ENCODE peak calls at places on chromosomes 1 and 21, in ten cellular contexts. L is BE2C; M is Ammon's horn; F is cerebellum; K is LNCaP clone FGC; O is NCI-H446; V is anterior cingulate cortex; W is amniotic stem cell; G is progenitor cell of endocrine pancreas; S is activated CD4-positive, alpha-beta memory T cell treated with anti-CD3 and anti-CD28 coated beads, Interleukin-2, amount 10 ng/mL, durations not matched to agents 7 days and 5 days. R is an unnamed sample.

GRCh38 chr1:248786106-248786665 is 30.6 kb upstream of the LYPD8 start:
- DNase-seq in L (no peak), M (no peak), F (no peak), K (no peak), O (no peak), V (no peak), W (no peak), G (no peak), S (no peak), R (no peak)

GRCh38 chr1:203273869-203274602 is 31.3 kb upstream of the BTG2 start:
- DNase-seq in L (no peak), M (peak; percentile 79), F (no peak), K (no peak), O (no peak), V (peak; percentile 53), W (no peak), G (no peak), S (no peak), R (no peak)

GRCh38 chr1:230251644-230252191 is 174.4 kb downstream of the PGBD5 start:
- DNase-seq in L (no peak), M (no peak), F (no peak), K (no peak), O (no peak), V (no peak), W (no peak), G (no peak), S (no peak), R (no peak)

GRCh38 chr21:44647222-44647552 is 973 bp downstream of the KRTAP10-11 start:
- DNase-seq in L (no peak), M (no peak), F (no peak), K (no peak), O (no peak), V (no peak), W (no peak), G (no peak), S (no peak), R (no peak)

GRCh38 chr1:243798726-243799125 is 51.3 kb downstream of the AKT3 start:
- DNase-seq in L (no peak), M (no peak), F (no peak), K (no peak), O (no peak), V (no peak), W (peak; percentile 47), G (no peak), S (no peak), R (no peak)

GRCh38 chr1:87202922-87203655 is 125.6 kb upstream of the LMO4 start:
- DNase-seq in L (no peak), M (no peak), F (no peak), K (no peak), O (no peak), V (no peak), W (no peak), G (no peak), S (no peak), R (no peak)

GRCh38 chr1:92736395-92736794 is 48.5 kb downstream of the EVI5 start:
- DNase-seq in L (no peak), M (no peak), F (no peak), K (no peak), O (no peak), V (no peak), W (no peak), G (no peak), S (no peak), R (no peak)

GRCh38 chr1:115469703-115470476 is 131.8 kb upstream of the NGF start:
- DNase-seq in L (peak; percentile 37), M (peak; percentile 23), F (no peak), K (no peak), O (no peak), V (no peak), W (no peak), G (peak; percentile 55), S (peak; percentile 28), R (no peak)

GRCh38 chr1:60279798-60280197 is 206.2 kb upstream of the C1orf87 start:
- DNase-seq in L (no peak), M (no peak), F (no peak), K (no peak), O (no peak), V (no peak), W (no peak), G (no peak), S (no peak), R (no peak)

GRCh38 chr1:178528219-178528962 is 15.5 kb downstream of the TEX35 start:
- DNase-seq in L (no peak), M (no peak), F (no peak), K (no peak), O (no peak), V (peak; percentile 7), W (no peak), G (no peak), S (no peak), R (no peak)

GRCh38 chr1:36352910-36353878 is 29.7 kb upstream of the EVA1B start:
- DNase-seq in L (no peak), M (no peak), F (no peak), K (no peak), O (no peak), V (no peak), W (peak; percentile 22), G (no peak), S (no peak), R (no peak)

GRCh38 chr1:160093069-160093395 is 5.4 kb downstream of the IGSF8 start:
- DNase-seq in L (no peak), M (no peak), F (no peak), K (no peak), O (no peak), V (no peak), W (no peak), G (no peak), S (no peak), R (no peak)

GRCh38 chr21:14598065-14598464 is 52.0 kb upstream of the SAMSN1 start:
- DNase-seq in L (no peak), M (no peak), F (no peak), K (no peak), O (no peak), V (no peak), W (no peak), G (no peak), S (no peak), R (no peak)

GRCh38 chr21:44867464-44867863 is 6.0 kb downstream of the PTTG1IP start:
- DNase-seq in L (no peak), M (no peak), F (no peak), K (no peak), O (no peak), V (no peak), W (no peak), G (no peak), S (no peak), R (no peak)

GRCh38 chr1:85952460-85952859 is 204.1 kb downstream of the COL24A1 start:
- DNase-seq in L (peak; percentile 32), M (no peak), F (no peak), K (peak; percentile 56), O (peak; percentile 56), V (no peak), W (no peak), G (no peak), S (no peak), R (no peak)

GRCh38 chr1:31872658-31873636 is 57.1 kb upstream of the SPOCD1 start:
- DNase-seq in L (no peak), M (no peak), F (no peak), K (no peak), O (no peak), V (no peak), W (no peak), G (no peak), S (no peak), R (no peak)

GRCh38 chr1:4653796-4654715 is at the start of gene AJAP1:
- DNase-seq in L (no peak), M (peak; percentile 62), F (no peak), K (no peak), O (no peak), V (peak; percentile 60), W (no peak), G (no peak), S (no peak), R (no peak)

GRCh38 chr1:34924759-34925555 is 4.5 kb downstream of the DLGAP3 start:
- DNase-seq in L (no peak), M (no peak), F (no peak), K (no peak), O (no peak), V (no peak), W (peak; percentile 31), G (peak; percentile 86), S (peak; percentile 59), R (no peak)

GRCh38 chr1:109185357-109185756 is 28.4 kb upstream of the SARS1 start:
- DNase-seq in L (no peak), M (no peak), F (no peak), K (no peak), O (no peak), V (no peak), W (no peak), G (no peak), S (no peak), R (no peak)

GRCh38 chr1:110228386-110228785 is 18.3 kb downstream of the KCNC4 start:
- DNase-seq in L (no peak), M (no peak), F (no peak), K (no peak), O (no peak), V (no peak), W (no peak), G (no peak), S (no peak), R (no peak)

GRCh38 chr21:16587671-16588379 is 858.0 kb downstream of the USP25 start:
- DNase-seq in L (peak; percentile 45), M (peak; percentile 42), F (peak; percentile 22), K (no peak), O (peak; percentile 83), V (peak; percentile 59), W (no peak), G (no peak), S (no peak), R (peak; percentile 54)

GRCh38 chr1:21175324-21175669 is 1.4 kb downstream of the EIF4G3 start:
- DNase-seq in L (no peak), M (peak; percentile 67), F (peak; percentile 27), K (no peak), O (no peak), V (no peak), W (no peak), G (no peak), S (peak; percentile 41), R (no peak)

GRCh38 chr1:28582248-28582615 is 9.8 kb upstream of the RAB42 start:
- DNase-seq in L (no peak), M (peak; percentile 17), F (no peak), K (no peak), O (peak; percentile 33), V (no peak), W (no peak), G (no peak), S (no peak), R (no peak)

GRCh38 chr1:201166964-201167624 is 12.8 kb upstream of the TMEM9 start:
- DNase-seq in L (no peak), M (no peak), F (no peak), K (no peak), O (no peak), V (no peak), W (no peak), G (no peak), S (no peak), R (no peak)

GRCh38 chr1:9778905-9779304 is 44.9 kb downstream of the CLSTN1 start:
- DNase-seq in L (no peak), M (no peak), F (no peak), K (no peak), O (no peak), V (no peak), W (no peak), G (no peak), S (no peak), R (no peak)

GRCh38 chr1:204359474-204360255 is at the start of gene PLEKHA6:
- DNase-seq in L (peak; percentile 92), M (peak; percentile 80), F (peak; percentile 85), K (no peak), O (peak; percentile 91), V (peak; percentile 81), W (peak; percentile 8), G (no peak), S (no peak), R (peak; percentile 96)

GRCh38 chr1:20361805-20362381 is 71.2 kb downstream of the VWA5B1 start:
- DNase-seq in L (peak; percentile 68), M (peak; percentile 85), F (peak; percentile 69), K (peak; percentile 7), O (no peak), V (peak; percentile 57), W (no peak), G (peak; percentile 83), S (peak; percentile 38), R (no peak)

GRCh38 chr1:50681931-50682330 is 258.7 kb upstream of the DMRTA2 start:
- DNase-seq in L (no peak), M (no peak), F (no peak), K (no peak), O (no peak), V (no peak), W (no peak), G (no peak), S (no peak), R (no peak)

R was measured in SK-N-DZ.